ENCODE peak calls at places on chromosome 7, in seven cellular contexts. U, M, K, X, W, A and E are unnamed samples.
A peak's percentile ranks its signal among the peaks of the same experiment; 100 is the strongest.

GRCh38 chr7:28200598-28200997 is 20.0 kb upstream of the JAZF1 start:
- DNase-seq in X (no peak), A (peak; percentile 27), M (no peak), K (no peak), U (no peak), W (no peak), E (no peak)

GRCh38 chr7:5360971-5361370 is 62.7 kb downstream of the TNRC18 start:
- DNase-seq in K (no peak), U (no peak), M (no peak), W (no peak), A (no peak), X (no peak), E (no peak)

GRCh38 chr7:137169282-137169698 is 174.2 kb downstream of the PTN start:
- DNase-seq in M (peak; percentile 6), U (peak; percentile 33), W (peak; percentile 73), K (no peak), X (no peak), A (no peak), E (peak; percentile 85)

GRCh38 chr7:45177801-45178200 is 20.2 kb downstream of the RAMP3 start:
- DNase-seq in X (no peak), A (no peak), W (no peak), M (no peak), U (no peak), K (no peak), E (no peak)

GRCh38 chr7:130063036-130063435 is 7.3 kb upstream of the KLHDC10 start:
- DNase-seq in A (peak; percentile 65), X (peak; percentile 43), M (no peak), K (no peak), W (peak; percentile 21), U (no peak), E (no peak)

GRCh38 chr7:121447191-121447920 is 51.2 kb upstream of the FAM3C start:
- DNase-seq in W (no peak), K (no peak), A (no peak), U (no peak), M (no peak), X (no peak), E (no peak)

GRCh38 chr7:51029131-51029530 is 246.4 kb upstream of the GRB10 start:
- DNase-seq in M (no peak), K (no peak), X (no peak), U (no peak), A (no peak), W (no peak), E (no peak)

GRCh38 chr7:94395141-94396041 is 696 bp downstream of the COL1A2 start:
- DNase-seq in W (peak; percentile 72), A (no peak), K (peak; percentile 47), X (no peak), M (no peak), U (peak; percentile 35), E (no peak)

GRCh38 chr7:25862993-25863726 is 288.8 kb upstream of the NFE2L3 start:
- DNase-seq in M (no peak), X (no peak), U (no peak), K (no peak), W (no peak), A (no peak), E (no peak)

GRCh38 chr7:73995330-73995729 is 32.6 kb upstream of the ELN start:
- DNase-seq in A (no peak), X (no peak), W (no peak), M (no peak), U (no peak), K (no peak), E (peak; percentile 62)

GRCh38 chr7:55020481-55020871 is 1.7 kb downstream of the EGFR start:
- DNase-seq in M (no peak), K (peak; percentile 42), A (no peak), X (no peak), W (no peak), U (peak; percentile 69), E (no peak)

GRCh38 chr7:30920021-30920583 is 8.4 kb downstream of the AQP1 start:
- DNase-seq in X (no peak), M (no peak), K (no peak), W (no peak), U (peak; percentile 27), A (no peak), E (no peak)

GRCh38 chr7:55017841-55018240 is 976 bp upstream of the EGFR start:
- DNase-seq in A (no peak), M (no peak), W (no peak), U (no peak), X (no peak), K (no peak), E (no peak)

GRCh38 chr7:23469961-23470250 is 385 bp downstream of the IGF2BP3 start:
- DNase-seq in X (no peak), W (no peak), M (no peak), K (no peak), A (no peak), U (no peak), E (no peak)

GRCh38 chr7:110442386-110442837 is 648.5 kb upstream of the LRRN3 start:
- DNase-seq in K (peak; percentile 19), A (no peak), U (no peak), M (no peak), W (no peak), X (no peak), E (no peak)